ENCODE peak calls at places on chromosomes 13 and 19, in six cellular contexts. P is DMS53, L is RCC 7860, K is hippocampal formation, W is T follicular helper cell, G is neural crest cell. H is an unnamed sample.

GRCh38 chr19:4390017-4390861 is 10.1 kb downstream of the SH3GL1 start:
- DNase-seq in W (no peak), K (peak), P (no peak), G (no peak), L (no peak), H (peak)

GRCh38 chr13:26473571-26474230 is 83.8 kb upstream of the WASF3 start:
- DNase-seq in W (no peak), G (no peak), P (no peak), L (no peak), K (no peak), H (no peak)

GRCh38 chr19:7916137-7916907 is 1.7 kb downstream of the TGFBR3L start:
- DNase-seq in G (no peak), K (no peak), L (no peak), W (no peak), P (peak), H (peak)

GRCh38 chr19:32322541-32322940 is 22.9 kb upstream of the ZNF507 start:
- DNase-seq in G (no peak), P (no peak), W (no peak), L (no peak), K (no peak), H (no peak)

GRCh38 chr13:85725433-85725832 is 73.8 kb downstream of the SLITRK6 start:
- DNase-seq in K (no peak), G (no peak), P (peak), L (no peak), W (no peak), H (no peak)

GRCh38 chr13:73967397-73968165 is 166.6 kb downstream of the KLF12 start:
- DNase-seq in K (no peak), W (no peak), L (peak), G (no peak), P (no peak), H (no peak)

GRCh38 chr19:3547767-3548282 is 8.9 kb downstream of the TEKTIP1 start:
- DNase-seq in G (no peak), K (no peak), W (no peak), L (no peak), P (no peak), H (no peak)

GRCh38 chr13:94313321-94313720 is 166.2 kb downstream of the DCT start:
- DNase-seq in K (no peak), P (no peak), L (no peak), G (no peak), W (no peak), H (no peak)

GRCh38 chr19:12801466-12802266 is at the start of the genes PRDX2 and THSD8:
- DNase-seq in P (peak), W (no peak), G (peak), K (peak), L (no peak), H (peak)

GRCh38 chr19:51402117-51402516 is 11.7 kb upstream of the C19orf84 start:
- DNase-seq in G (no peak), K (no peak), W (no peak), L (no peak), P (no peak), H (no peak)

GRCh38 chr13:47594833-47595232 is 406.2 kb downstream of the SUCLA2 start:
- DNase-seq in W (no peak), G (no peak), K (no peak), L (no peak), P (peak), H (peak)

GRCh38 chr19:4386038-4386782 is 14.1 kb downstream of the SH3GL1 start:
- DNase-seq in W (no peak), P (no peak), K (peak), G (no peak), L (no peak), H (no peak)

GRCh38 chr19:3034194-3034844 is 5.2 kb upstream of the TLE2 start:
- DNase-seq in P (no peak), K (peak), W (no peak), G (no peak), L (no peak), H (no peak)

GRCh38 chr13:86758116-86758515 is 913.1 kb upstream of the SLITRK5 start:
- DNase-seq in W (no peak), G (no peak), L (no peak), P (no peak), K (no peak), H (no peak)

GRCh38 chr19:35484637-35485036 is 5.6 kb downstream of the KRTDAP start:
- DNase-seq in W (no peak), K (no peak), L (no peak), G (no peak), P (no peak), H (no peak)

GRCh38 chr19:7152568-7152967 is 83.1 kb downstream of the ZNF557 start:
- DNase-seq in P (peak), L (no peak), W (no peak), G (no peak), K (no peak), H (peak)

GRCh38 chr19:18373892-18374629 is 11.9 kb upstream of the GDF15 start:
- DNase-seq in G (peak), L (peak), P (peak), K (peak), W (no peak), H (peak)

GRCh38 chr13:98318263-98318878 is 141.3 kb upstream of the RNF113B start:
- DNase-seq in P (no peak), L (no peak), K (no peak), G (no peak), W (no peak), H (no peak)

GRCh38 chr13:74027161-74027779 is 106.9 kb downstream of the KLF12 start:
- DNase-seq in K (no peak), G (no peak), W (no peak), P (no peak), L (no peak), H (no peak)

GRCh38 chr19:54325194-54325621 is 12.2 kb upstream of the LILRA5 start:
- DNase-seq in K (peak), G (peak), W (peak), L (peak), P (peak), H (no peak)

GRCh38 chr19:4414144-4414799 is 11.8 kb downstream of the CHAF1A start:
- DNase-seq in P (no peak), K (no peak), L (no peak), G (no peak), W (no peak), H (no peak)

GRCh38 chr19:22784051-22784450 is at the start of gene ZNF99:
- DNase-seq in K (peak), W (no peak), L (no peak), G (no peak), P (no peak), H (no peak)

H was measured in H9.